ENCODE peak calls at places on chromosomes 1 and 21, in nine cellular contexts. H is GM13976, X is activated T-cell treated with anti-CD3 and anti-CD28 coated beads for 1 hour, F is amygdala, N is Daoy, B is D341Med, I is NCI-H1092, Y is COLO829, W is EH. P is an unnamed sample.
A peak's percentile ranks its signal among the peaks of the same experiment; 100 is the strongest.

GRCh38 chr21:45031231-45032191 is 42.9 kb upstream of the ADARB1 start:
- DNase-seq in H (no peak), X (no peak), F (no peak), N (no peak), B (no peak), I (no peak), Y (no peak), W (no peak), P (no peak)

GRCh38 chr21:22892041-22892440 is 1893.8 kb downstream of the NCAM2 start:
- DNase-seq in H (no peak), X (no peak), F (no peak), N (no peak), B (no peak), I (no peak), Y (no peak), W (no peak), P (no peak)

GRCh38 chr1:30123896-30124295 is 599.5 kb downstream of the MATN1 start:
- DNase-seq in H (no peak), X (no peak), F (no peak), N (no peak), B (no peak), I (no peak), Y (no peak), W (no peak), P (no peak)

GRCh38 chr1:246608616-246609376 is 42.5 kb downstream of the CNST start:
- DNase-seq in H (peak; percentile 34), X (no peak), F (no peak), N (peak; percentile 89), B (peak; percentile 53), I (no peak), Y (peak; percentile 89), W (peak; percentile 96), P (no peak)

GRCh38 chr1:28010979-28011378 is 51.2 kb downstream of the XKR8 start:
- DNase-seq in H (no peak), X (no peak), F (no peak), N (no peak), B (no peak), I (no peak), Y (no peak), W (no peak), P (no peak)

GRCh38 chr1:212366901-212367300 is 47.8 kb downstream of the PACC1 start:
- DNase-seq in H (no peak), X (no peak), F (no peak), N (no peak), B (no peak), I (no peak), Y (no peak), W (peak; percentile 63), P (no peak)

GRCh38 chr1:178126261-178126660 is 32.4 kb downstream of the RASAL2 start:
- DNase-seq in H (no peak), X (no peak), F (no peak), N (no peak), B (no peak), I (no peak), Y (no peak), W (no peak), P (no peak)

GRCh38 chr1:10736623-10737267 is 59.7 kb downstream of the CASZ1 start:
- DNase-seq in H (no peak), X (no peak), F (no peak), N (no peak), B (no peak), I (peak; percentile 54), Y (no peak), W (no peak), P (peak; percentile 92)

GRCh38 chr1:114103992-114104391 is 49.7 kb downstream of the SYT6 start:
- DNase-seq in H (no peak), X (no peak), F (no peak), N (no peak), B (no peak), I (no peak), Y (no peak), W (no peak), P (no peak)

GRCh38 chr21:38669186-38669585 is 136.5 kb upstream of the ETS2 start:
- DNase-seq in H (no peak), X (no peak), F (no peak), N (peak; percentile 23), B (peak; percentile 60), I (no peak), Y (no peak), W (peak; percentile 49), P (peak; percentile 31)

GRCh38 chr1:96538001-96538649 is 183.5 kb upstream of the PTBP2 start:
- DNase-seq in H (no peak), X (no peak), F (no peak), N (peak; percentile 40), B (no peak), I (no peak), Y (peak; percentile 2), W (peak; percentile 34), P (no peak)

GRCh38 chr1:59673575-59674467 is 140.9 kb upstream of the HOOK1 start:
- DNase-seq in H (no peak), X (no peak), F (no peak), N (no peak), B (no peak), I (no peak), Y (no peak), W (no peak), P (no peak)

GRCh38 chr1:39575191-39576015 is 1.2 kb downstream of the PABPC4 start:
- DNase-seq in H (peak; percentile 80), X (peak; percentile 34), F (no peak), N (peak; percentile 50), B (no peak), I (no peak), Y (no peak), W (peak; percentile 68), P (peak; percentile 23)

GRCh38 chr1:61337981-61338848 is 255.9 kb downstream of the NFIA start:
- DNase-seq in H (no peak), X (no peak), F (peak; percentile 85), N (peak; percentile 95), B (peak; percentile 73), I (peak; percentile 58), Y (peak; percentile 80), W (peak; percentile 92), P (peak; percentile 82)

GRCh38 chr1:38284953-38285352 is 238.4 kb upstream of the POU3F1 start:
- DNase-seq in H (no peak), X (no peak), F (no peak), N (no peak), B (no peak), I (no peak), Y (no peak), W (no peak), P (no peak)

GRCh38 chr1:36586146-36586545 is 103.4 kb upstream of the CSF3R start:
- DNase-seq in H (no peak), X (no peak), F (no peak), N (no peak), B (no peak), I (no peak), Y (no peak), W (no peak), P (no peak)

GRCh38 chr21:45935628-45936027 is 45.9 kb upstream of the COL6A1 start:
- DNase-seq in H (no peak), X (no peak), F (no peak), N (no peak), B (no peak), I (no peak), Y (no peak), W (no peak), P (no peak)

GRCh38 chr1:185440877-185441276 is 123.8 kb upstream of the IVNS1ABP start:
- DNase-seq in H (no peak), X (no peak), F (no peak), N (no peak), B (no peak), I (no peak), Y (peak; percentile 68), W (peak; percentile 91), P (no peak)

GRCh38 chr1:19643113-19643512 is 998 bp upstream of the NBL1 start:
- DNase-seq in H (no peak), X (no peak), F (no peak), N (peak; percentile 70), B (no peak), I (no peak), Y (no peak), W (peak; percentile 72), P (no peak)

GRCh38 chr1:145849356-145850165 is 4.1 kb downstream of the NUDT17 start:
- DNase-seq in H (no peak), X (no peak), F (no peak), N (peak; percentile 77), B (no peak), I (no peak), Y (peak; percentile 59), W (peak; percentile 87), P (no peak)

GRCh38 chr1:46489638-46490602 is at the start of gene DMBX1:
- DNase-seq in H (peak; percentile 72), X (no peak), F (no peak), N (peak; percentile 70), B (peak; percentile 88), I (no peak), Y (peak; percentile 36), W (peak; percentile 28), P (peak; percentile 59)

GRCh38 chr21:21232320-21232719 is 234.1 kb downstream of the NCAM2 start:
- DNase-seq in H (no peak), X (no peak), F (peak; percentile 0), N (peak; percentile 8), B (no peak), I (peak; percentile 1), Y (peak; percentile 14), W (peak; percentile 38), P (peak; percentile 60)

GRCh38 chr1:42777860-42778259 is 6.9 kb upstream of the TMEM269 start:
- DNase-seq in H (peak; percentile 63), X (no peak), F (no peak), N (peak; percentile 19), B (peak; percentile 71), I (no peak), Y (peak; percentile 41), W (peak; percentile 51), P (peak; percentile 4)

GRCh38 chr1:91876040-91876470 is 9.9 kb downstream of the TGFBR3 start:
- DNase-seq in H (peak; percentile 74), X (no peak), F (no peak), N (no peak), B (no peak), I (no peak), Y (no peak), W (no peak), P (no peak)

GRCh38 chr1:182575540-182576149 is 13.4 kb downstream of the RNASEL start:
- DNase-seq in H (no peak), X (no peak), F (no peak), N (peak; percentile 19), B (no peak), I (no peak), Y (no peak), W (peak; percentile 63), P (no peak)

GRCh38 chr1:196438324-196438723 is 169.9 kb downstream of the KCNT2 start:
- DNase-seq in H (no peak), X (no peak), F (no peak), N (no peak), B (peak; percentile 41), I (no peak), Y (no peak), W (no peak), P (no peak)

GRCh38 chr21:45824546-45825208 is 156.9 kb upstream of the COL6A1 start:
- DNase-seq in H (no peak), X (no peak), F (no peak), N (no peak), B (no peak), I (no peak), Y (no peak), W (no peak), P (no peak)

GRCh38 chr1:248807067-248807737 is 18.5 kb downstream of the SH3BP5L start:
- DNase-seq in H (peak; percentile 74), X (peak; percentile 42), F (peak; percentile 8), N (peak; percentile 59), B (peak; percentile 87), I (peak; percentile 57), Y (peak; percentile 76), W (peak; percentile 48), P (peak; percentile 10)

P was measured in NCI-H1105 treated with DMSO at 0.1 percent for 48 hours.